ENCODE peak calls at places on chromosomes 11 and 22, in five cellular contexts. S is stomach, E is left ventricle myocardium inferior, I is heart left ventricle, Z is HepG2. W is an unnamed sample.

GRCh38 chr11:130070829-130071205 is 1.1 kb downstream of the APLP2 start:
- DNase-seq in E (no peak), Z (no peak), I (no peak), S (no peak), W (no peak)

GRCh38 chr11:12540913-12541587 is 133.2 kb upstream of the TEAD1 start:
- DNase-seq in Z (no peak), I (no peak), S (no peak), E (no peak), W (peak)

GRCh38 chr11:469684-470667 is 19.9 kb downstream of the PTDSS2 start:
- DNase-seq in E (no peak), S (peak), I (no peak), Z (peak), W (peak)

GRCh38 chr11:33942954-33943353 is 51.1 kb upstream of the LMO2 start:
- DNase-seq in S (no peak), I (peak), E (peak), Z (no peak), W (peak)

GRCh38 chr11:33160147-33160546 is 1.1 kb downstream of the CSTF3 start:
- DNase-seq in I (no peak), E (no peak), S (no peak), Z (peak), W (peak)

GRCh38 chr22:49712195-49712791 is 115.4 kb downstream of the BRD1 start:
- DNase-seq in E (no peak), I (no peak), Z (no peak), S (no peak), W (peak)

GRCh38 chr11:5550440-5551095 is 2.2 kb upstream of the OR52H1 start:
- DNase-seq in I (no peak), S (no peak), Z (no peak), E (no peak), W (peak)

GRCh38 chr22:50118557-50119168 is 28.9 kb downstream of the MOV10L1 start:
- DNase-seq in E (no peak), I (peak), Z (peak), S (no peak), W (no peak)

GRCh38 chr22:23831781-23832180 is 7.0 kb downstream of the DERL3 start:
- DNase-seq in I (peak), Z (no peak), S (no peak), E (no peak), W (no peak)

GRCh38 chr11:47233989-47234668 is 14.5 kb downstream of the ACP2 start:
- DNase-seq in I (peak), S (no peak), Z (peak), E (peak), W (no peak)

DNA sequence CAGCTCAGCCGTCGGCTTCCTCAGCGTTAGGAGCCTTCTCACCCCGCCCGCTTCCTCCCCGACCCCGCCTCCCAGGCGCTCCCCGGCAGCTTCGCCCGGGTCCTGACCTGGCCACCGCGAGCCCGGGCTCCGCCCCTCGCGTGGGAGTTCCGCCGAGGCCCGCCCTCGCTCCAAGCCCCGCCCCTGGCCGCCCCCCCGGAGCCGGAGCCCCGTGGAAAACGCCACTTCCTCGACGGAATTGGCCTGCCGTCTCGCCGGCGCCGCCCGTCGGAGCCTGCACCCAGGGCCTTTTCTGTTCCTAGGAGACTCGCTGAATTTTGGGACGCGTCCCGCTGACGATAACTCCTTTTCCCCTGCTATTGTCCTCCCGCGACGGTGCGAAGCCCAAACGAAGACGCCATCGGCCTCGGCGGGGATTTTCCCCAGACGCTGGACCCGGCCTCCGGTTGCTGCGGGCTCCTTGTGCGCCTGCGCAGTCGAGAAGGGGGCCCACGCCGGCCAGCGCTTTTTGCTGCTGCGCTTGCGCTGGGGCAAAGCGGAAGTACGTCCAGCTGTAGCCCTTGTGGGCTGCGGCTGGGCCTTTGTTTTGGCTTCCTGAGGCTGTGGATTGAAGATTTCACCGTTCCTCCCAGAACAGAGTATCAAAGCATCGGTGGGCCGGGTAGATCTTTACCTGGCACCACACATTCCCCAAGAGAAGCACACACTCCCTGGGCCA is 10.0 kb downstream of the RELA start:
- DNase-seq in I (peak), Z (peak), S (peak), E (peak), W (peak)
- TF ChIP-seq CTCF in I (no peak), Z (no peak), S (no peak), E (no peak), W (no peak)

GRCh38 chr11:108278954-108279353 is 56.1 kb downstream of the ATM start:
- DNase-seq in Z (no peak), E (no peak), I (no peak), S (no peak), W (no peak)

GRCh38 chr11:108278546-108278945 is 55.7 kb downstream of the ATM start:
- DNase-seq in Z (no peak), I (no peak), E (no peak), S (no peak), W (no peak)
- H3K27ac ChIP-seq in Z (no peak), I (peak), E (peak), S (no peak), W (no peak)

GRCh38 chr11:126358763-126359160 is 3.3 kb downstream of the ST3GAL4 start:
- DNase-seq in Z (no peak), I (no peak), E (peak), S (no peak), W (no peak)

GRCh38 chr11:126357969-126358762 is 2.7 kb downstream of the ST3GAL4 start:
- DNase-seq in S (no peak), I (no peak), Z (peak), E (peak), W (no peak)

GRCh38 chr11:126360049-126360446 is 4.6 kb downstream of the ST3GAL4 start:
- DNase-seq in Z (no peak), E (no peak), S (no peak), I (no peak), W (no peak)

GRCh38 chr11:126361400-126361799 is 5.9 kb downstream of the ST3GAL4 start:
- DNase-seq in I (no peak), E (peak), Z (no peak), S (no peak), W (no peak)

GRCh38 chr11:126359431-126360048 is 4.1 kb downstream of the ST3GAL4 start:
- DNase-seq in Z (no peak), E (peak), S (no peak), I (peak), W (no peak)
- TF ChIP-seq CTCF in Z (no peak), E (no peak), S (no peak), I (no peak), W (no peak)

DNA sequence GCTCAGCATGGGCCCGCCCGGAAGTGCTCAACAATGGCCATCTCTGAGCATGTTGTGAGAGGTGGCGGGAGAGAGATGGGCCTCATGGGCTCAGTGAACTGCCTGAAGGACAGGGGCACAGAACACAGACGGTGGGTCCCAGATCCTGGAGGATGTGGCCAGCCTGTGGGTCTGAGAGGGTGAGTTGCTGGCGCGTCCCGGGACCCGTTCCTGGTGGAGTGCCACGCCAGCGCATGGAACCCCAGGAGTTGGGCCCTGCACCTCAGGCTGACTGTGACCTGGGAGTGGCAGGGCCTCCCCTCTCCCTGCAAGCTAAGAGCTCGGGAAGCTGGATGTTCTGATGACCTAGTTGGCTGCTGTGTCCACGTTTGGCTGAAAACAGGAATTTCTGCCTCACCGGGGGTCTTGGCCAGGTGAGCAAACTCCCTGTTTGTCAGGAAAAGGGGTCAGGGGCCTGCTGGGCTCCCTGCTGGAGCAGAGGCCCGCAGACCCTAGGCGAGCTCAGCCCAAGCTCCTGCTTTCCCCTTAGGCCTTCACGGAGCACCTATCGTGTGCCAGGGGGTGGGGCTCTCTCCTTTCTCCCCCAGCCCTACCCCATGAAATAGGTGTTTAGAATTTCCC is 15.0 kb downstream of the LRRC32 start:
- DNase-seq in Z (no peak), E (no peak), S (no peak), I (no peak), W (no peak)
- H3K27ac ChIP-seq in Z (no peak), E (peak), S (peak), I (peak), W (no peak)

W was measured in RWPE1.